ENCODE peak calls at places on chromosomes 5 and 9, in seven cellular contexts. M is Peyer's patch, U is kidney, W is heart left ventricle, N is stomach, D is adrenal gland, F is cardiac muscle cell. P is an unnamed sample.

GRCh38 chr5:87394407-87394806 is 18.3 kb downstream of the CCNH start:
- DNase-seq in M (no peak), U (no peak), W (no peak), N (no peak), D (no peak), F (no peak), P (no peak)

GRCh38 chr5:72234265-72234700 is 85.8 kb downstream of the MRPS27 start:
- DNase-seq in M (no peak), U (no peak), W (no peak), N (no peak), D (no peak), F (no peak), P (no peak)

GRCh38 chr9:134546231-134546731 is 95.3 kb upstream of the COL5A1 start:
- DNase-seq in M (no peak), U (peak; percentile 54), W (no peak), N (no peak), D (no peak), F (no peak), P (no peak)

GRCh38 chr5:162654661-162655406 is 587.3 kb downstream of the GABRG2 start:
- DNase-seq in M (no peak), U (no peak), W (no peak), N (no peak), D (no peak), F (no peak), P (no peak)

GRCh38 chr5:154757647-154758406 is 2.6 kb downstream of the LARP1 start:
- DNase-seq in M (peak; percentile 62), U (no peak), W (no peak), N (no peak), D (peak; percentile 56), F (no peak), P (no peak)

GRCh38 chr9:33884856-33885701 is 68.1 kb downstream of the UBE2R2 start:
- DNase-seq in M (no peak), U (no peak), W (peak; percentile 53), N (peak; percentile 55), D (peak; percentile 55), F (peak; percentile 78), P (no peak)

GRCh38 chr9:114207034-114207815 is 51.9 kb downstream of the COL27A1 start:
- DNase-seq in M (no peak), U (no peak), W (peak; percentile 79), N (no peak), D (peak; percentile 22), F (peak; percentile 79), P (no peak)

GRCh38 chr5:1730487-1730847 is 69.2 kb downstream of the MRPL36 start:
- DNase-seq in M (no peak), U (peak; percentile 39), W (no peak), N (no peak), D (no peak), F (no peak), P (peak; percentile 18)

GRCh38 chr5:161183559-161183958 is 331.5 kb upstream of the ATP10B start:
- DNase-seq in M (no peak), U (no peak), W (no peak), N (no peak), D (no peak), F (no peak), P (no peak)

GRCh38 chr9:119795395-119795794 is 426.2 kb upstream of the BRINP1 start:
- DNase-seq in M (no peak), U (no peak), W (no peak), N (no peak), D (no peak), F (no peak), P (no peak)

GRCh38 chr9:6049798-6050197 is 34.4 kb upstream of the RANBP6 start:
- DNase-seq in M (no peak), U (no peak), W (no peak), N (no peak), D (peak; percentile 31), F (no peak), P (peak; percentile 7)

GRCh38 chr5:14268236-14268701 is 125.1 kb downstream of the TRIO start:
- DNase-seq in M (no peak), U (no peak), W (no peak), N (no peak), D (peak; percentile 80), F (no peak), P (peak; percentile 62)

GRCh38 chr5:98144710-98145109 is 628.8 kb upstream of the RGMB start:
- DNase-seq in M (no peak), U (no peak), W (no peak), N (no peak), D (no peak), F (no peak), P (no peak)

GRCh38 chr5:73030531-73030930 is 74.7 kb downstream of the FCHO2 start:
- DNase-seq in M (no peak), U (no peak), W (no peak), N (no peak), D (no peak), F (no peak), P (peak; percentile 41)

GRCh38 chr5:78953092-78953800 is 31.9 kb downstream of the ARSB start:
- DNase-seq in M (no peak), U (no peak), W (no peak), N (no peak), D (no peak), F (no peak), P (no peak)

GRCh38 chr5:159345336-159345735 is 15.0 kb upstream of the IL12B start:
- DNase-seq in M (no peak), U (no peak), W (no peak), N (no peak), D (peak; percentile 25), F (no peak), P (no peak)

GRCh38 chr9:18245911-18246310 is 228.0 kb upstream of the ADAMTSL1 start:
- DNase-seq in M (no peak), U (no peak), W (no peak), N (no peak), D (no peak), F (no peak), P (no peak)

GRCh38 chr5:137753986-137754235 is 252 bp downstream of the HNRNPA0 start:
- DNase-seq in M (no peak), U (no peak), W (no peak), N (no peak), D (no peak), F (no peak), P (no peak)

GRCh38 chr5:29367176-29367833 is 1826.2 kb upstream of the CDH6 start:
- DNase-seq in M (no peak), U (no peak), W (no peak), N (no peak), D (no peak), F (no peak), P (peak; percentile 26)

GRCh38 chr9:96813607-96814006 is 35.7 kb upstream of the ZNF510 start:
- DNase-seq in M (no peak), U (no peak), W (no peak), N (no peak), D (no peak), F (no peak), P (no peak)

GRCh38 chr9:96818535-96818934 is 35.8 kb downstream of the ZNF782 start:
- DNase-seq in M (no peak), U (no peak), W (no peak), N (no peak), D (no peak), F (no peak), P (no peak)

DNA sequence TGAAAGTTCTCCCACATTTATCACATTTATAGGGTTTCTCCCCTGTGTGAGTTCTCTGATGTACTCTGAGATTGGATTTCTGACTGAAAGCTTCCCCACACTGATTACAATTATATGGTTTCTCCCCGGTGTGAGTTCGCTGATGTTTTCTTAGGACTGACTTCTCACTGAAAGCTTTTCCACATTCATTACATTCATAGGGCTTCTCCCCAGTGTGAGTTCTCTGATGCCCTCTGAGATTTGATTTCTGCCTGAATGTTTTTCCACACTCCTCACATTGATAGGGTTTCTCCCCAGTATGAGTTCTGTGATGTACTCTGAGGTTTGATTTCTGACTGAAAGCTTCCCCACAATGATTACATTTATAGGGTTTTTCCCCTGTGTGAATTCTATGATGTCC is 36.3 kb downstream of the ZNF782 start:
- DNase-seq in M (no peak), U (no peak), W (no peak), N (no peak), D (no peak), F (no peak), P (no peak)
- H3K9me3 ChIP-seq in M (peaks cover 85% of the 10 kb centered on the region), U (peaks cover 53% of the 10 kb centered on the region), W (peaks cover 93% of the 10 kb centered on the region), N (peaks cover 76% of the 10 kb centered on the region), D (peaks cover 94% of the 10 kb centered on the region), F (peaks cover 8% of the 10 kb centered on the region), P (peaks cover 63% of the 10 kb centered on the region)

GRCh38 chr5:141413540-141414069 is 818 bp downstream of the PCDHGA10 start:
- DNase-seq in M (no peak), U (no peak), W (no peak), N (no peak), D (no peak), F (no peak), P (no peak)

GRCh38 chr5:141412853-141413539 is at the start of gene PCDHGA10:
- DNase-seq in M (peak; percentile 83), U (no peak), W (no peak), N (peak; percentile 67), D (peak; percentile 51), F (peak; percentile 77), P (no peak)

GRCh38 chr5:141409598-141410306 is 1.9 kb downstream of the PCDHGB6 start:
- DNase-seq in M (no peak), U (no peak), W (no peak), N (no peak), D (no peak), F (no peak), P (no peak)

DNA sequence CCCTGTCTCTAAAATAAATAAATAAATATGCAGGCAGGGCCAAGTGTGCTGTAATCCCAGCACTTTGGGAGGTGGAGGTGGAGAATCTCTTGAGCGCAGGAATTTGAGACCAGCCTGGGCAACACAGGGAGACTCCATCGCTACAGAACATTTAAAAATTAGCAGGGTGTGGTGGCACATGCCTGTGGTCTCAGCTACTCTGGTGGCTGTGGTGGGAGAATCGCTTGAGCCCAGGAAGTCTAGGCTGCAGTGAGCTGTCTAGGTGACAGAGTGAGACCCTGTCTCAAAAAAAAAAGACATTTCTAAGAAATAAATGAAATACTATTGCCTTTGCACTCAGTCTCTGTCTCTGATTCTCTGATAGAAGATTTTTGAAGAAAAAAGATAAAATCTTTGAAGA is 1.2 kb upstream of the PCDHGA10 start:
- DNase-seq in M (no peak), U (no peak), W (no peak), N (no peak), D (no peak), F (no peak), P (no peak)
- H3K9me3 ChIP-seq in M (peaks cover 73% of the 10 kb centered on the region), U (peaks cover 25% of the 10 kb centered on the region), W (peaks cover 58% of the 10 kb centered on the region), N (peaks cover 50% of the 10 kb centered on the region), D (peaks cover 52% of the 10 kb centered on the region), F (peaks cover 8% of the 10 kb centered on the region), P (peaks cover 10% of the 10 kb centered on the region)

GRCh38 chr5:61702784-61703183 is 370.7 kb downstream of the ZSWIM6 start:
- DNase-seq in M (no peak), U (no peak), W (no peak), N (no peak), D (no peak), F (no peak), P (no peak)

GRCh38 chr5:61701877-61702602 is 370.0 kb downstream of the ZSWIM6 start:
- DNase-seq in M (no peak), U (no peak), W (no peak), N (no peak), D (no peak), F (no peak), P (no peak)

GRCh38 chr5:61704289-61704688 is 372.2 kb downstream of the ZSWIM6 start:
- DNase-seq in M (no peak), U (no peak), W (no peak), N (no peak), D (no peak), F (no peak), P (no peak)

GRCh38 chr5:61706751-61707150 is 374.7 kb downstream of the ZSWIM6 start:
- DNase-seq in M (no peak), U (no peak), W (no peak), N (no peak), D (peak; percentile 35), F (no peak), P (no peak)
- H3K9me3 ChIP-seq in M (no peaks in the 10 kb centered on the region), U (no peaks in the 10 kb centered on the region), W (no peaks in the 10 kb centered on the region), N (no peaks in the 10 kb centered on the region), D (no peaks in the 10 kb centered on the region), F (no peaks in the 10 kb centered on the region), P (no peaks in the 10 kb centered on the region)

GRCh38 chr5:45796959-45797553 is 100.9 kb upstream of the HCN1 start:
- DNase-seq in M (no peak), U (no peak), W (no peak), N (no peak), D (no peak), F (peak; percentile 3), P (peak; percentile 4)
- H3K9me3 ChIP-seq in M (no peaks in the 10 kb centered on the region), U (no peaks in the 10 kb centered on the region), W (no peaks in the 10 kb centered on the region), N (no peaks in the 10 kb centered on the region), D (no peaks in the 10 kb centered on the region), F (no peaks in the 10 kb centered on the region), P (peaks cover 6% of the 10 kb centered on the region)